ENCODE peak calls at places on chromosomes 2 and 18, in seven cellular contexts. One of them, this sample, is unnamed.
A peak's percentile ranks its signal among the peaks of the same experiment; 100 is the strongest.

GRCh38 chr18:75297731-75298130 is 87.1 kb downstream of the TSHZ1 start:
- DNase-seq in body of pancreas: no peak
- DNase-seq in IMR-90: no peak
- DNase-seq in naive thymus-derived CD4-positive, alpha-beta T cell: no peak
- DNase-seq in ascending aorta: no peak
- DNase-seq in upper lobe of left lung: no peak
- DNase-seq in lung: no peak
- DNase-seq in this sample: no peak

GRCh38 chr2:39154944-39155343 is 34.1 kb upstream of the SOS1 start:
- DNase-seq in body of pancreas: no peak
- DNase-seq in IMR-90: no peak
- DNase-seq in naive thymus-derived CD4-positive, alpha-beta T cell: no peak
- DNase-seq in ascending aorta: no peak
- DNase-seq in upper lobe of left lung: no peak
- DNase-seq in lung: no peak
- DNase-seq in this sample: no peak

GRCh38 chr2:9518163-9518562 is 37.5 kb downstream of the ADAM17 start:
- DNase-seq in body of pancreas: no peak
- DNase-seq in IMR-90: peak; percentile 21
- DNase-seq in naive thymus-derived CD4-positive, alpha-beta T cell: no peak
- DNase-seq in ascending aorta: no peak
- DNase-seq in upper lobe of left lung: no peak
- DNase-seq in lung: no peak
- DNase-seq in this sample: no peak

GRCh38 chr2:196324212-196324611 is 152.8 kb upstream of the STK17B start:
- DNase-seq in body of pancreas: no peak
- DNase-seq in IMR-90: peak; percentile 42
- DNase-seq in naive thymus-derived CD4-positive, alpha-beta T cell: no peak
- DNase-seq in ascending aorta: no peak
- DNase-seq in upper lobe of left lung: no peak
- DNase-seq in lung: no peak
- DNase-seq in this sample: no peak

GRCh38 chr2:222851956-222852617 is 8.7 kb upstream of the ACSL3 start:
- DNase-seq in body of pancreas: no peak
- DNase-seq in IMR-90: no peak
- DNase-seq in naive thymus-derived CD4-positive, alpha-beta T cell: no peak
- DNase-seq in ascending aorta: no peak
- DNase-seq in upper lobe of left lung: no peak
- DNase-seq in lung: no peak
- DNase-seq in this sample: no peak

GRCh38 chr2:239695106-239695727 is 294.4 kb upstream of the HDAC4 start:
- DNase-seq in body of pancreas: no peak
- DNase-seq in IMR-90: no peak
- DNase-seq in naive thymus-derived CD4-positive, alpha-beta T cell: no peak
- DNase-seq in ascending aorta: no peak
- DNase-seq in upper lobe of left lung: no peak
- DNase-seq in lung: no peak
- DNase-seq in this sample: no peak

GRCh38 chr2:240233891-240234502 is 93.5 kb upstream of the OTOS start:
- DNase-seq in body of pancreas: no peak
- DNase-seq in IMR-90: no peak
- DNase-seq in naive thymus-derived CD4-positive, alpha-beta T cell: no peak
- DNase-seq in ascending aorta: no peak
- DNase-seq in upper lobe of left lung: peak; percentile 78
- DNase-seq in lung: no peak
- DNase-seq in this sample: no peak

GRCh38 chr2:232532406-232532805 is 6.4 kb downstream of the CHRND start:
- DNase-seq in body of pancreas: no peak
- DNase-seq in IMR-90: no peak
- DNase-seq in naive thymus-derived CD4-positive, alpha-beta T cell: no peak
- DNase-seq in ascending aorta: no peak
- DNase-seq in upper lobe of left lung: no peak
- DNase-seq in lung: no peak
- DNase-seq in this sample: no peak

GRCh38 chr2:69159988-69160387 is 147.0 kb downstream of the ANTXR1 start:
- DNase-seq in body of pancreas: no peak
- DNase-seq in IMR-90: no peak
- DNase-seq in naive thymus-derived CD4-positive, alpha-beta T cell: no peak
- DNase-seq in ascending aorta: no peak
- DNase-seq in upper lobe of left lung: no peak
- DNase-seq in lung: no peak
- DNase-seq in this sample: no peak

GRCh38 chr18:25233582-25234362 is 118.2 kb downstream of the ZNF521 start:
- DNase-seq in body of pancreas: no peak
- DNase-seq in IMR-90: peak; percentile 44
- DNase-seq in naive thymus-derived CD4-positive, alpha-beta T cell: no peak
- DNase-seq in ascending aorta: no peak
- DNase-seq in upper lobe of left lung: no peak
- DNase-seq in lung: no peak
- DNase-seq in this sample: no peak

GRCh38 chr18:27184115-27185024 is 738 bp downstream of the CHST9 start:
- DNase-seq in body of pancreas: no peak
- DNase-seq in IMR-90: no peak
- DNase-seq in naive thymus-derived CD4-positive, alpha-beta T cell: no peak
- DNase-seq in ascending aorta: no peak
- DNase-seq in upper lobe of left lung: peak; percentile 33
- DNase-seq in lung: no peak
- DNase-seq in this sample: no peak

GRCh38 chr2:108184421-108184820 is 55.3 kb upstream of the SULT1C3 start:
- DNase-seq in body of pancreas: no peak
- DNase-seq in IMR-90: peak; percentile 13
- DNase-seq in naive thymus-derived CD4-positive, alpha-beta T cell: no peak
- DNase-seq in ascending aorta: no peak
- DNase-seq in upper lobe of left lung: no peak
- DNase-seq in lung: no peak
- DNase-seq in this sample: peak; percentile 2

GRCh38 chr2:14675489-14675888 is 43.0 kb downstream of the LRATD1 start:
- DNase-seq in body of pancreas: no peak
- DNase-seq in IMR-90: no peak
- DNase-seq in naive thymus-derived CD4-positive, alpha-beta T cell: no peak
- DNase-seq in ascending aorta: no peak
- DNase-seq in upper lobe of left lung: no peak
- DNase-seq in lung: no peak
- DNase-seq in this sample: no peak

GRCh38 chr2:28403388-28403956 is 10.8 kb downstream of the FOSL2 start:
- DNase-seq in body of pancreas: no peak
- DNase-seq in IMR-90: no peak
- DNase-seq in naive thymus-derived CD4-positive, alpha-beta T cell: peak; percentile 29
- DNase-seq in ascending aorta: no peak
- DNase-seq in upper lobe of left lung: no peak
- DNase-seq in lung: no peak
- DNase-seq in this sample: no peak

GRCh38 chr2:218826791-218827190 is 4.8 kb downstream of the PRKAG3 start:
- DNase-seq in body of pancreas: no peak
- DNase-seq in IMR-90: no peak
- DNase-seq in naive thymus-derived CD4-positive, alpha-beta T cell: no peak
- DNase-seq in ascending aorta: no peak
- DNase-seq in upper lobe of left lung: no peak
- DNase-seq in lung: no peak
- DNase-seq in this sample: no peak

GRCh38 chr2:71254776-71255175 is 27.9 kb upstream of the PAIP2B start:
- DNase-seq in body of pancreas: no peak
- DNase-seq in IMR-90: no peak
- DNase-seq in naive thymus-derived CD4-positive, alpha-beta T cell: no peak
- DNase-seq in ascending aorta: no peak
- DNase-seq in upper lobe of left lung: no peak
- DNase-seq in lung: no peak
- DNase-seq in this sample: no peak

GRCh38 chr18:47931707-47932103 is 1.2 kb upstream of the SMAD2 start:
- DNase-seq in body of pancreas: no peak
- DNase-seq in IMR-90: no peak
- DNase-seq in naive thymus-derived CD4-positive, alpha-beta T cell: peak; percentile 61
- DNase-seq in ascending aorta: no peak
- DNase-seq in upper lobe of left lung: no peak
- DNase-seq in lung: no peak
- DNase-seq in this sample: peak; percentile 13

GRCh38 chr18:48133675-48134251 is 203.3 kb upstream of the SMAD2 start:
- DNase-seq in body of pancreas: no peak
- DNase-seq in IMR-90: no peak
- DNase-seq in naive thymus-derived CD4-positive, alpha-beta T cell: no peak
- DNase-seq in ascending aorta: no peak
- DNase-seq in upper lobe of left lung: no peak
- DNase-seq in lung: peak; percentile 45
- DNase-seq in this sample: no peak

GRCh38 chr2:170999654-171000053 is 70.6 kb downstream of the GORASP2 start:
- DNase-seq in body of pancreas: no peak
- DNase-seq in IMR-90: no peak
- DNase-seq in naive thymus-derived CD4-positive, alpha-beta T cell: no peak
- DNase-seq in ascending aorta: no peak
- DNase-seq in upper lobe of left lung: no peak
- DNase-seq in lung: no peak
- DNase-seq in this sample: no peak

GRCh38 chr2:170996316-170996715 is 67.3 kb downstream of the GORASP2 start:
- DNase-seq in body of pancreas: no peak
- DNase-seq in IMR-90: peak; percentile 53
- DNase-seq in naive thymus-derived CD4-positive, alpha-beta T cell: no peak
- DNase-seq in ascending aorta: no peak
- DNase-seq in upper lobe of left lung: no peak
- DNase-seq in lung: no peak
- DNase-seq in this sample: no peak

GRCh38 chr2:170997893-170998477 is 68.9 kb downstream of the GORASP2 start:
- DNase-seq in body of pancreas: no peak
- DNase-seq in IMR-90: no peak
- DNase-seq in naive thymus-derived CD4-positive, alpha-beta T cell: no peak
- DNase-seq in ascending aorta: no peak
- DNase-seq in upper lobe of left lung: no peak
- DNase-seq in lung: no peak
- DNase-seq in this sample: no peak
- H3K27me3 ChIP-seq in body of pancreas: no peaks in the 10 kb centered on the region
- H3K27me3 ChIP-seq in IMR-90: no peaks in the 10 kb centered on the region
- H3K27me3 ChIP-seq in naive thymus-derived CD4-positive, alpha-beta T cell: no peaks in the 10 kb centered on the region
- H3K27me3 ChIP-seq in ascending aorta: no peaks in the 10 kb centered on the region
- H3K27me3 ChIP-seq in upper lobe of left lung: no peaks in the 10 kb centered on the region
- H3K27me3 ChIP-seq in lung: no peaks in the 10 kb centered on the region
- H3K27me3 ChIP-seq in this sample: no peaks in the 10 kb centered on the region

GRCh38 chr2:54947121-54947520 is 103.1 kb downstream of the RTN4 start:
- DNase-seq in body of pancreas: no peak
- DNase-seq in IMR-90: no peak
- DNase-seq in naive thymus-derived CD4-positive, alpha-beta T cell: no peak
- DNase-seq in ascending aorta: no peak
- DNase-seq in upper lobe of left lung: no peak
- DNase-seq in lung: no peak
- DNase-seq in this sample: no peak

GRCh38 chr2:54947596-54948519 is 102.4 kb downstream of the RTN4 start:
- DNase-seq in body of pancreas: no peak
- DNase-seq in IMR-90: no peak
- DNase-seq in naive thymus-derived CD4-positive, alpha-beta T cell: no peak
- DNase-seq in ascending aorta: no peak
- DNase-seq in upper lobe of left lung: peak; percentile 10
- DNase-seq in lung: no peak
- DNase-seq in this sample: no peak

GRCh38 chr2:54944724-54945326 is 105.4 kb downstream of the RTN4 start:
- DNase-seq in body of pancreas: no peak
- DNase-seq in IMR-90: no peak
- DNase-seq in naive thymus-derived CD4-positive, alpha-beta T cell: no peak
- DNase-seq in ascending aorta: no peak
- DNase-seq in upper lobe of left lung: no peak
- DNase-seq in lung: no peak
- DNase-seq in this sample: no peak

GRCh38 chr2:54945401-54946219 is 104.6 kb downstream of the RTN4 start:
- DNase-seq in body of pancreas: peak; percentile 35
- DNase-seq in IMR-90: peak; percentile 68
- DNase-seq in naive thymus-derived CD4-positive, alpha-beta T cell: no peak
- DNase-seq in ascending aorta: peak; percentile 12
- DNase-seq in upper lobe of left lung: no peak
- DNase-seq in lung: peak; percentile 48
- DNase-seq in this sample: no peak

DNA sequence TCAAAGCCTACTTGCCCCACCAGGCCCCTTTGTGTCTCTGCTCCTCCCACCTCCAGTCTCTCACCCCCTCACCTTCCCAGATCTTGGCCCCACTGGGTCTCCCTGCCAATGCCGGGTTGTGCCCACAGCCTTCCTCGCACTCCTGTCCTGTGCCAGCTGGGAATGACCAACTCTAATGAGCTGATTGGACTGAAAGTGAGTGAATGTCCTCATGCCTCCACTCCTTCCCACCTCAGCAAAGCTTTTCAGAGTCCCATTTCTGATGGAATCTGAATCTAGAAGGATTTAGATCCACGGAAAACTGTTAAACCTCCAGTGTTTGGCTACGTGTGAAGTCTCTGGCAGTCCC is 104.1 kb downstream of the RTN4 start:
- DNase-seq in body of pancreas: peak; percentile 18
- DNase-seq in IMR-90: no peak
- DNase-seq in naive thymus-derived CD4-positive, alpha-beta T cell: no peak
- DNase-seq in ascending aorta: no peak
- DNase-seq in upper lobe of left lung: peak; percentile 11
- DNase-seq in lung: no peak
- DNase-seq in this sample: no peak
- H3K27ac ChIP-seq in body of pancreas: peak overlapping the region; percentile 10
- H3K27ac ChIP-seq in IMR-90: no peak overlapping the region
- H3K27ac ChIP-seq in naive thymus-derived CD4-positive, alpha-beta T cell: no peak overlapping the region
- H3K27ac ChIP-seq in ascending aorta: peak overlapping the region; percentile 73
- H3K27ac ChIP-seq in upper lobe of left lung: peak overlapping the region; percentile 72
- H3K27ac ChIP-seq in lung: peak overlapping the region; percentile 26
- H3K27ac ChIP-seq in this sample: no peak overlapping the region

GRCh38 chr2:46610014-46610413 is 130.6 kb downstream of the TMEM247 start:
- DNase-seq in body of pancreas: no peak
- DNase-seq in IMR-90: no peak
- DNase-seq in naive thymus-derived CD4-positive, alpha-beta T cell: no peak
- DNase-seq in ascending aorta: no peak
- DNase-seq in upper lobe of left lung: no peak
- DNase-seq in lung: no peak
- DNase-seq in this sample: no peak

GRCh38 chr2:46621499-46621898 is 142.1 kb downstream of the TMEM247 start:
- DNase-seq in body of pancreas: no peak
- DNase-seq in IMR-90: no peak
- DNase-seq in naive thymus-derived CD4-positive, alpha-beta T cell: no peak
- DNase-seq in ascending aorta: no peak
- DNase-seq in upper lobe of left lung: no peak
- DNase-seq in lung: no peak
- DNase-seq in this sample: no peak

GRCh38 chr2:46612675-46613074 is 133.3 kb downstream of the TMEM247 start:
- DNase-seq in body of pancreas: no peak
- DNase-seq in IMR-90: no peak
- DNase-seq in naive thymus-derived CD4-positive, alpha-beta T cell: no peak
- DNase-seq in ascending aorta: no peak
- DNase-seq in upper lobe of left lung: no peak
- DNase-seq in lung: no peak
- DNase-seq in this sample: no peak

GRCh38 chr2:46615555-46616487 is 136.5 kb downstream of the TMEM247 start:
- DNase-seq in body of pancreas: peak; percentile 18
- DNase-seq in IMR-90: peak; percentile 14
- DNase-seq in naive thymus-derived CD4-positive, alpha-beta T cell: peak; percentile 21
- DNase-seq in ascending aorta: no peak
- DNase-seq in upper lobe of left lung: peak; percentile 87
- DNase-seq in lung: no peak
- DNase-seq in this sample: peak; percentile 3
- H3K27me3 ChIP-seq in body of pancreas: no peaks in the 10 kb centered on the region
- H3K27me3 ChIP-seq in IMR-90: no peaks in the 10 kb centered on the region
- H3K27me3 ChIP-seq in naive thymus-derived CD4-positive, alpha-beta T cell: no peaks in the 10 kb centered on the region
- H3K27me3 ChIP-seq in ascending aorta: no peaks in the 10 kb centered on the region
- H3K27me3 ChIP-seq in upper lobe of left lung: no peaks in the 10 kb centered on the region
- H3K27me3 ChIP-seq in lung: no peaks in the 10 kb centered on the region
- H3K27me3 ChIP-seq in this sample: no peaks in the 10 kb centered on the region

DNA sequence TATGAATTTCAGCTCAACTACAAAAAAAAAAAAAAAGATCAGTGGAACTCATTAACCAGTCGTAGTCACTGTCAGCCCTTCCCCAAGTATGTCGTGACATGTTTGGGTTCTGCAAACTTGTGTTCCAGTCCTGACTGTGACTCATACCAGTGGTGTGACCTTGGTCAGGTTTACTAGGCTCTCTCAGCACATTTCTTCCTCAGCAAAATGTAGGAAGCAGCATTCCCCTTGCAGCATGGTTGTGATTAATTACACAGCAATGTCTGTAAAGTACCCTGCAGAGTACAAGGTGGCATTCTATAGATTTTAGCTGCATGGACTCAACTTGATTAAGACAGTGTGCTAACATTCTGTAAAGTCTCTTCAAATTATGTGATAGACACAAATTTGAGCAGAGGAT is 156.9 kb downstream of the LAMA1 start:
- DNase-seq in body of pancreas: no peak
- DNase-seq in IMR-90: peak; percentile 65
- DNase-seq in naive thymus-derived CD4-positive, alpha-beta T cell: no peak
- DNase-seq in ascending aorta: no peak
- DNase-seq in upper lobe of left lung: no peak
- DNase-seq in lung: no peak
- DNase-seq in this sample: no peak
- H3K27ac ChIP-seq in body of pancreas: no peak overlapping the region
- H3K27ac ChIP-seq in IMR-90: no peak overlapping the region
- H3K27ac ChIP-seq in naive thymus-derived CD4-positive, alpha-beta T cell: no peak overlapping the region
- H3K27ac ChIP-seq in ascending aorta: no peak overlapping the region
- H3K27ac ChIP-seq in upper lobe of left lung: no peak overlapping the region
- H3K27ac ChIP-seq in lung: no peak overlapping the region
- H3K27ac ChIP-seq in this sample: no peak overlapping the region

This sample was measured in CD4-positive, CD25-positive, alpha-beta regulatory T cell.